ENCODE peak calls at places on chromosome 13, in four cellular contexts. N is suprapubic skin, B is lower leg skin, I is cardiac fibroblast. K is an unnamed sample.
A peak's percentile ranks its signal among the peaks of the same experiment; 100 is the strongest.

GRCh38 chr13:24511824-24512207 is 762 bp downstream of the PARP4 start:
- DNase-seq in B (no peak), I (no peak), N (no peak), K (no peak)

GRCh38 chr13:106291006-106291405 is 244.5 kb downstream of the EFNB2 start:
- DNase-seq in N (no peak), I (peak; percentile 69), B (no peak), K (peak; percentile 73)

GRCh38 chr13:30718661-30719520 is 16.5 kb upstream of the ALOX5AP start:
- DNase-seq in N (no peak), B (no peak), I (peak; percentile 95), K (peak; percentile 86)

GRCh38 chr13:107347641-107348369 is 779.9 kb upstream of the ARGLU1 start:
- DNase-seq in B (no peak), I (no peak), N (no peak), K (peak; percentile 43)

GRCh38 chr13:33276581-33276980 is 9.0 kb downstream of the STARD13 start:
- DNase-seq in I (peak; percentile 58), B (no peak), N (no peak), K (peak; percentile 49)

GRCh38 chr13:52599037-52599852 is 43.0 kb upstream of the HNRNPA1L2 start:
- DNase-seq in N (no peak), I (peak; percentile 83), B (no peak), K (peak; percentile 67)

GRCh38 chr13:44903596-44903995 is 85.7 kb downstream of the NUFIP1 start:
- DNase-seq in N (peak; percentile 91), I (peak; percentile 90), B (peak; percentile 94), K (peak; percentile 92)

GRCh38 chr13:66001136-66001535 is 1229.0 kb downstream of the PCDH9 start:
- DNase-seq in B (no peak), N (no peak), I (no peak), K (no peak)

GRCh38 chr13:74444877-74445479 is 310.8 kb upstream of the KLF12 start:
- DNase-seq in I (peak; percentile 49), B (no peak), N (no peak), K (peak; percentile 2)

GRCh38 chr13:73943965-73944233 is 190.3 kb downstream of the KLF12 start:
- DNase-seq in N (no peak), B (no peak), I (no peak), K (no peak)

GRCh38 chr13:111177081-111177711 is 62.1 kb downstream of the ARHGEF7 start:
- DNase-seq in N (no peak), B (peak; percentile 88), I (peak; percentile 91), K (peak; percentile 88)

GRCh38 chr13:51453959-51454703 is 1.3 kb upstream of the INTS6 start:
- DNase-seq in N (no peak), I (peak; percentile 44), B (peak; percentile 86), K (peak; percentile 42)

GRCh38 chr13:101211261-101211660 is 205.0 kb downstream of the NALCN start:
- DNase-seq in N (no peak), I (peak; percentile 79), B (no peak), K (peak; percentile 65)

GRCh38 chr13:75787249-75787940 is 151.3 kb downstream of the LMO7 start:
- DNase-seq in B (no peak), I (peak; percentile 63), N (no peak), K (peak; percentile 37)

GRCh38 chr13:102309110-102309509 is 92.7 kb downstream of the FGF14 start:
- DNase-seq in I (no peak), B (no peak), N (no peak), K (peak; percentile 23)

GRCh38 chr13:46753137-46753536 is 43.8 kb downstream of the ESD start:
- DNase-seq in N (no peak), I (no peak), B (no peak), K (no peak)

GRCh38 chr13:101751488-101751887 is 299.0 kb downstream of the ITGBL1 start:
- DNase-seq in B (no peak), N (no peak), I (peak; percentile 95), K (peak; percentile 99)

GRCh38 chr13:45121421-45121820 is 1.1 kb downstream of the GTF2F2 start:
- DNase-seq in I (peak; percentile 49), N (no peak), B (no peak), K (peak; percentile 62)

GRCh38 chr13:59176775-59177174 is 987.0 kb downstream of the DIAPH3 start:
- DNase-seq in I (no peak), N (no peak), B (no peak), K (no peak)
- TF ChIP-seq CTCF in I (peak; percentile 6), N (no peak), B (no peak), K (peak; percentile 14)

GRCh38 chr13:36519432-36519831 is 87.1 kb downstream of the CCNA1 start:
- DNase-seq in B (no peak), N (no peak), I (no peak), K (no peak)
- H3K4me3 ChIP-seq in B (no peak overlapping the region), N (no peak overlapping the region), I (no peak overlapping the region), K (no peak overlapping the region)

GRCh38 chr13:94416454-94417080 is 62.9 kb downstream of the DCT start:
- DNase-seq in N (no peak), B (no peak), I (peak; percentile 25), K (peak; percentile 67)
- TF ChIP-seq CTCF in N (no peak), B (no peak), I (peak; percentile 44), K (peak; percentile 77)

DNA sequence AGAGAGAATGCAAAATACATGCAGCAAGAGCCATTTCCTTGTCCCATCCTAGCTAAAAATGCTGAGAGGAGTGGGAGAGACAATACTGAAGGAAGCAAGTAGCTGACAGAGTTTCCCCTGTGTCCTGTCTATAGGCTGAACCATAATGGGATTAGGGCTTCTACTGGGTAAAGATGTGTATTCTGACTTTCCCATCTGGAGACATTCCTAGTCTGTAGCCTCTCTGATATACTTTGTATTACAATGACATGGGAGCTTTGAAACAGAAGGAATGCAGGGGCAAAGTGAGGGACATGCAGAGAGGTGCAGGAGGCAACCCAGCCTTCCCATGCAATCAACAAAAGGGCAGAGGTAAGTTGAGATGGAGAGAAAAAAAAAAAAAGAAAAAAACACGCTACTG is 10.5 kb upstream of the GPC6 start:
- DNase-seq in I (no peak), B (no peak), N (no peak), K (no peak)
- H3K4me3 ChIP-seq in I (no peak overlapping the region), B (no peak overlapping the region), N (no peak overlapping the region), K (no peak overlapping the region)

GRCh38 chr13:72545030-72545719 is 182.3 kb downstream of the MZT1 start:
- DNase-seq in N (no peak), B (no peak), I (no peak), K (no peak)
- TF ChIP-seq CTCF in N (no peak), B (no peak), I (no peak), K (no peak)

GRCh38 chr13:77697208-77698103 is at the start of gene SLAIN1:
- DNase-seq in N (peak; percentile 81), B (peak; percentile 91), I (no peak), K (peak; percentile 22)

GRCh38 chr13:77698211-77699058 is 948 bp downstream of the SLAIN1 start:
- DNase-seq in I (peak; percentile 3), N (no peak), B (peak; percentile 85), K (no peak)

GRCh38 chr13:77693449-77693940 is 4.0 kb upstream of the SLAIN1 start:
- DNase-seq in I (no peak), B (no peak), N (no peak), K (no peak)

GRCh38 chr13:77696863-77697207 is 652 bp upstream of the SLAIN1 start:
- DNase-seq in I (no peak), B (no peak), N (no peak), K (no peak)

GRCh38 chr13:77696006-77696862 is 1.3 kb upstream of the SLAIN1 start:
- DNase-seq in I (no peak), N (no peak), B (no peak), K (no peak)
- H3K4me3 ChIP-seq in I (no peak overlapping the region), N (no peak overlapping the region), B (no peak overlapping the region), K (no peak overlapping the region)

GRCh38 chr13:48475230-48475629 is 57.6 kb downstream of the RCBTB2 start:
- DNase-seq in N (no peak), I (no peak), B (no peak), K (no peak)
- TF ChIP-seq CTCF in N (no peak), I (no peak), B (no peak), K (no peak)

DNA sequence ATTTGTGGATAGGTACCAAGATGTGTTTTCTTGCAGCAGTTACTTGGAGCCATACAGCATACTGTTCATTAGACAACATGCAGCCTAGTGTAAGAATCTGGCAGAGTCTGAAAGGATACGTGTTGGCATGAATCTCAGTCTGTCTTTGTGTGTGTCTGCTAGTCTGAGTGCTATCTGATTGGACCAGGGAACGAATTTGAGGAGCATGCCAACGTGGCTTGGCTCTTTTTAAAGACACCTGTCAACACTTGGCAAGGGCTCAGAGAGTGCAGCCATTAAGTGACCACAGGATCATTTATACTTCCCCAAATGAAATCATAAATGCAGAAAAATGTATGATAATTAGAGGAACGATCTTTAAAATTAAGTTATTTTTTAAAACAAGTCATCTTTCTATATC is 27.6 kb upstream of the ATXN8OS start:
- DNase-seq in B (no peak), I (no peak), N (no peak), K (no peak)
- H3K4me3 ChIP-seq in B (no peak overlapping the region), I (no peak overlapping the region), N (no peak overlapping the region), K (no peak overlapping the region)

DNA sequence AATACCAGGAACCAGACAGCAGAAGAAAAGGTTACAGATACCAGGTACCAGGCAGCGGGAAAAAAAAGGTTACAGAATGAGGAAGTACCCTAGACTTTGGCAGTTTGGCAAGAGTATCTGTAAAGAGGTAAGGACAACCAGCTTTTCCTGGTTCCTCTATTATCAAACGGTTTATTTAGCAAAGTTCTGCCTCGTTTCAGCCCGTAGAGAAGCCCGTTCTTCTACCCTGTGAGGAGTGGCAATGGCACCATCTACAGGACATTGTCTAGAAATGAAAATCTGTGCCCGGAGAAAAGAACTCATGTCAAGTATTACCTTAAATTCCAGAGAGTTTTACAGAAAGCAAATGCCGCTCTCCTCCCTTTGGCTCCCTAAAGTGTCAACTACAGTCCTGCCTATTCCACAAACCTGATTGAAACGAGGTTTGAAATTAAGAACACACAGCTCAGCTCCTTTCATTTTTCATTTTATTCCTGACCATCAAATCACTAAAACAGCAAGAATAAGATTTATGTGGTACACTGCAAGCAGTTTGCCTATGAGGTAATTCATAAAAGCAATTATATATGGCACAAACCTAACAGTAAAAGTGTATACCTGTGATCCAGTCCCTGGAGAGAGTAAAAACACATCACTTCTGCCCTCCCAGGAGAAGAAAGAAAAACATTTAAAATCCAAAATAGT is 226.3 kb downstream of the SLC7A1 start:
- DNase-seq in N (no peak), B (no peak), I (peak; percentile 56), K (peak; percentile 72)
- TF ChIP-seq CTCF in N (peak; percentile 31), B (no peak), I (peak; percentile 51), K (peak; percentile 73)

K was measured in choroid plexus epithelial cell.